ENCODE peak calls at places on chromosomes 11 and 22, in ten cellular contexts. Z, I, B, T, E, H, M, S, O and R are unnamed samples.

GRCh38 chr11:69382131-69383128 is 88.5 kb downstream of the MYEOV start:
- DNase-seq in Z (no peak), I (peak; percentile 38), B (peak; percentile 70), T (peak; percentile 72), E (peak; percentile 35), H (peak; percentile 88), M (peak; percentile 32), S (no peak), O (no peak), R (no peak)

GRCh38 chr11:34830648-34831047 is 85.5 kb downstream of the APIP start:
- DNase-seq in Z (no peak), I (no peak), B (no peak), T (no peak), E (no peak), H (no peak), M (no peak), S (no peak), O (no peak), R (no peak)

GRCh38 chr11:68598816-68599653 is 85.3 kb upstream of the GAL start:
- DNase-seq in Z (no peak), I (no peak), B (no peak), T (no peak), E (no peak), H (no peak), M (no peak), S (no peak), O (no peak), R (no peak)

GRCh38 chr11:76288166-76288978 is 82.1 kb upstream of the WNT11 start:
- DNase-seq in Z (no peak), I (no peak), B (no peak), T (no peak), E (no peak), H (no peak), M (no peak), S (no peak), O (no peak), R (no peak)

GRCh38 chr22:48827228-48827810 is 1000.4 kb downstream of the BRD1 start:
- DNase-seq in Z (no peak), I (no peak), B (no peak), T (no peak), E (peak; percentile 1), H (no peak), M (no peak), S (no peak), O (no peak), R (no peak)

GRCh38 chr22:50190182-50190951 is 4.7 kb downstream of the TRABD start:
- DNase-seq in Z (no peak), I (peak; percentile 95), B (peak; percentile 60), T (peak; percentile 79), E (peak; percentile 62), H (peak; percentile 89), M (peak; percentile 91), S (no peak), O (peak; percentile 68), R (peak; percentile 67)

GRCh38 chr11:24312464-24313238 is 184.2 kb upstream of the LUZP2 start:
- DNase-seq in Z (no peak), I (no peak), B (no peak), T (no peak), E (no peak), H (no peak), M (no peak), S (no peak), O (no peak), R (no peak)

GRCh38 chr22:45490836-45491235 is 11.8 kb upstream of the FBLN1 start:
- DNase-seq in Z (no peak), I (no peak), B (no peak), T (no peak), E (no peak), H (no peak), M (no peak), S (no peak), O (no peak), R (no peak)

GRCh38 chr11:134471341-134472187 is 59.5 kb upstream of the B3GAT1 start:
- DNase-seq in Z (no peak), I (no peak), B (no peak), T (no peak), E (no peak), H (no peak), M (no peak), S (no peak), O (no peak), R (no peak)

GRCh38 chr11:116109228-116109627 is 605.0 kb upstream of the CADM1 start:
- DNase-seq in Z (no peak), I (no peak), B (peak; percentile 10), T (no peak), E (peak; percentile 50), H (no peak), M (no peak), S (no peak), O (no peak), R (peak; percentile 55)

GRCh38 chr22:39205344-39206021 is 39.3 kb downstream of the PDGFB start:
- DNase-seq in Z (no peak), I (peak; percentile 66), B (peak; percentile 46), T (no peak), E (peak; percentile 82), H (peak; percentile 71), M (no peak), S (no peak), O (no peak), R (peak; percentile 48)

GRCh38 chr11:91932151-91932821 is 292.3 kb upstream of the FAT3 start:
- DNase-seq in Z (no peak), I (no peak), B (no peak), T (no peak), E (peak; percentile 80), H (no peak), M (no peak), S (no peak), O (no peak), R (peak; percentile 29)

GRCh38 chr11:71255323-71255722 is 2.9 kb upstream of the SHANK2 start:
- DNase-seq in Z (no peak), I (no peak), B (no peak), T (no peak), E (no peak), H (no peak), M (no peak), S (no peak), O (no peak), R (peak; percentile 29)

GRCh38 chr22:19086944-19087343 is 35.3 kb downstream of the DGCR2 start:
- DNase-seq in Z (no peak), I (peak; percentile 11), B (no peak), T (no peak), E (peak; percentile 3), H (no peak), M (no peak), S (no peak), O (no peak), R (no peak)

GRCh38 chr22:36067237-36067558 is 38.6 kb upstream of the RBFOX2 start:
- DNase-seq in Z (no peak), I (no peak), B (no peak), T (no peak), E (no peak), H (no peak), M (no peak), S (no peak), O (no peak), R (no peak)

GRCh38 chr22:20176421-20177060 is 25.7 kb upstream of the CCDC188 start:
- DNase-seq in Z (no peak), I (no peak), B (no peak), T (no peak), E (no peak), H (no peak), M (no peak), S (no peak), O (no peak), R (no peak)

GRCh38 chr11:4886186-4886585 is 4.5 kb downstream of the OR51T1 start:
- DNase-seq in Z (no peak), I (no peak), B (no peak), T (no peak), E (no peak), H (no peak), M (no peak), S (no peak), O (no peak), R (no peak)

GRCh38 chr11:116357769-116358544 is 414.8 kb downstream of the BUD13 start:
- DNase-seq in Z (no peak), I (no peak), B (peak; percentile 37), T (no peak), E (no peak), H (peak; percentile 2), M (peak; percentile 37), S (no peak), O (no peak), R (no peak)

GRCh38 chr11:4643084-4643483 is 698 bp upstream of the OR51E1 start:
- DNase-seq in Z (no peak), I (no peak), B (no peak), T (no peak), E (no peak), H (no peak), M (no peak), S (no peak), O (no peak), R (no peak)

GRCh38 chr11:118623291-118623655 is 15.9 kb downstream of the PHLDB1 start:
- DNase-seq in Z (no peak), I (no peak), B (no peak), T (no peak), E (peak; percentile 71), H (no peak), M (no peak), S (no peak), O (peak; percentile 74), R (peak; percentile 90)
- H3K4me1 ChIP-seq in Z (peaks cover 38% of the 10 kb centered on the region), I (peaks cover 37% of the 10 kb centered on the region), B (peaks cover 73% of the 10 kb centered on the region), T (no peaks in the 10 kb centered on the region), E (peaks cover 61% of the 10 kb centered on the region), H (peaks cover 62% of the 10 kb centered on the region), M (peaks cover 50% of the 10 kb centered on the region), S (peaks cover 23% of the 10 kb centered on the region), O (peaks cover 20% of the 10 kb centered on the region), R (peaks cover 15% of the 10 kb centered on the region)

GRCh38 chr22:41524283-41524682 is 20.0 kb downstream of the POLR3H start:
- DNase-seq in Z (no peak), I (peak; percentile 35), B (no peak), T (peak; percentile 85), E (no peak), H (no peak), M (peak; percentile 59), S (peak; percentile 55), O (peak; percentile 68), R (no peak)
- TF ChIP-seq CTCF in Z (no peak), I (peak; percentile 9), B (no peak), T (no peak), E (no peak), H (no peak), M (no peak), S (no peak), O (no peak), R (no peak)

GRCh38 chr22:42645938-42646568 is 3.1 kb downstream of the CYB5R3 start:
- DNase-seq in Z (no peak), I (no peak), B (no peak), T (no peak), E (no peak), H (no peak), M (peak; percentile 56), S (no peak), O (peak; percentile 57), R (no peak)
- H3K4me1 ChIP-seq in Z (no peaks in the 10 kb centered on the region), I (peaks cover 71% of the 10 kb centered on the region), B (peaks cover 24% of the 10 kb centered on the region), T (no peaks in the 10 kb centered on the region), E (peaks cover 9% of the 10 kb centered on the region), H (peaks cover 14% of the 10 kb centered on the region), M (peaks cover 75% of the 10 kb centered on the region), S (peaks cover 60% of the 10 kb centered on the region), O (peaks cover 45% of the 10 kb centered on the region), R (peaks cover 29% of the 10 kb centered on the region)

DNA sequence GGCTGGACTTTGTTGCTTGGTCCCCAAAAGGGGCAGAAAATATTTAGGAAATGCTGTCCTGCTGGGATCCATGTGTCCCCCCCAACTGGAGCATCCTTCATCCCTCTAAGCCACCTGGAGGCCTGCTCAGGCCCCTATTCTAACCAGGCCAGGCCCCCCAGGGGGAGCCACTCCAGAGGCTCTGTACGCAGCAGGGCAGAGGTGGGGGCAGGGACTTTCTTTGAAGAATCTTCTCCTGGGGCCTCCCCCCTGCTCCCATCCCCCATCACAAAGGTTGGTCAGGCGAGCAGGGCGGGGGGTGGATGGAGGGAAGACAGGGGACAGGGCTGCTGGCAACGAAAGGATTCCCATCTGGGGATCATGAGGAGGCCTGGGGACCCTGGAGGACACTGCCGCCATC is 170.8 kb downstream of the MN1 start:
- DNase-seq in Z (no peak), I (no peak), B (no peak), T (no peak), E (no peak), H (no peak), M (no peak), S (no peak), O (no peak), R (no peak)
- TF ChIP-seq CTCF in Z (no peak), I (no peak), B (no peak), T (no peak), E (no peak), H (no peak), M (no peak), S (no peak), O (no peak), R (no peak)